ENCODE peak calls at places on chromosomes 16 and 17, in nine cellular contexts. Q is mesendoderm; S is stomach; L is CD8-positive, alpha-beta memory T cell; E is CD8-positive, alpha-beta T cell; H is IMR-90; K is hepatocyte; C is neural progenitor cell; B is neuronal stem cell. J is an unnamed sample. For H3K4me1 and H3K36me3, the result is how much of the 10 kb centered on the place peaks cover.

GRCh38 chr16:56932588-56933265 is 785 bp downstream of the HERPUD1 start:
- DNase-seq in Q (peak), S (peak), L (peak), E (peak), H (peak), K (peak), C (peak), B (peak), J (no peak)

GRCh38 chr17:82752371-82753200 is 721 bp downstream of the TBCD start:
- DNase-seq in Q (no peak), S (no peak), L (no peak), E (no peak), H (no peak), K (no peak), C (peak), B (no peak), J (no peak)

GRCh38 chr17:81832608-81833159 is 407 bp downstream of the MCRIP1 start:
- DNase-seq in Q (no peak), S (no peak), L (peak), E (no peak), H (no peak), K (peak), C (no peak), B (no peak), J (no peak)

GRCh38 chr17:80416940-80417293 is 1.9 kb downstream of the ENDOV start:
- DNase-seq in Q (no peak), S (no peak), L (no peak), E (no peak), H (no peak), K (no peak), C (no peak), B (no peak), J (no peak)

GRCh38 chr17:13792314-13792713 is 190.6 kb upstream of the HS3ST3A1 start:
- DNase-seq in Q (no peak), S (no peak), L (no peak), E (no peak), H (peak), K (no peak), C (no peak), B (no peak), J (no peak)

GRCh38 chr17:40109471-40109824 is 9.1 kb upstream of the NR1D1 start:
- DNase-seq in Q (no peak), S (no peak), L (no peak), E (no peak), H (no peak), K (no peak), C (no peak), B (no peak), J (no peak)

GRCh38 chr17:40551874-40552768 is 13.2 kb downstream of the CCR7 start:
- DNase-seq in Q (no peak), S (peak), L (no peak), E (peak), H (peak), K (no peak), C (no peak), B (no peak), J (no peak)

GRCh38 chr16:66007717-66008116 is 358.8 kb upstream of the CDH5 start:
- DNase-seq in Q (no peak), S (no peak), L (no peak), E (no peak), H (peak), K (peak), C (peak), B (no peak), J (no peak)

GRCh38 chr17:19714542-19715411 is 1.6 kb downstream of the SLC47A2 start:
- DNase-seq in Q (peak), S (no peak), L (no peak), E (no peak), H (no peak), K (no peak), C (no peak), B (no peak), J (no peak)

GRCh38 chr17:55172612-55173011 is 92.1 kb upstream of the HLF start:
- DNase-seq in Q (no peak), S (no peak), L (no peak), E (no peak), H (no peak), K (no peak), C (no peak), B (no peak), J (no peak)

GRCh38 chr16:2026461-2027023 is at the start of gene NHERF2:
- DNase-seq in Q (no peak), S (peak), L (peak), E (no peak), H (no peak), K (peak), C (peak), B (no peak), J (no peak)

GRCh38 chr16:30066882-30067583 is 1.5 kb downstream of the ALDOA start:
- DNase-seq in Q (no peak), S (no peak), L (no peak), E (no peak), H (no peak), K (no peak), C (no peak), B (no peak), J (no peak)

GRCh38 chr17:63685578-63685977 is 14.3 kb downstream of the LIMD2 start:
- DNase-seq in Q (no peak), S (no peak), L (no peak), E (no peak), H (no peak), K (no peak), C (no peak), B (no peak), J (no peak)

GRCh38 chr16:20624882-20625807 is 49.0 kb upstream of the ACSM2B start:
- DNase-seq in Q (no peak), S (no peak), L (no peak), E (no peak), H (no peak), K (no peak), C (no peak), B (no peak), J (no peak)

GRCh38 chr16:57028086-57028485 is 38.7 kb downstream of the NLRC5 start:
- DNase-seq in Q (peak), S (no peak), L (no peak), E (no peak), H (no peak), K (no peak), C (no peak), B (no peak), J (no peak)

GRCh38 chr17:40615295-40615988 is 32.2 kb downstream of the SMARCE1 start:
- DNase-seq in Q (peak), S (peak), L (peak), E (peak), H (peak), K (peak), C (peak), B (peak), J (peak)

GRCh38 chr17:73973881-73974409 is 229.5 kb upstream of the RPL38 start:
- DNase-seq in Q (peak), S (no peak), L (no peak), E (no peak), H (no peak), K (no peak), C (no peak), B (no peak), J (no peak)

GRCh38 chr16:12896562-12896961 is 4.8 kb upstream of the SHISA9 start:
- DNase-seq in Q (peak), S (no peak), L (no peak), E (no peak), H (no peak), K (peak), C (peak), B (peak), J (no peak)

GRCh38 chr17:74280093-74280513 is 6.1 kb downstream of the DNAI2 start:
- DNase-seq in Q (no peak), S (no peak), L (peak), E (peak), H (no peak), K (peak), C (no peak), B (no peak), J (no peak)

GRCh38 chr17:21252875-21253645 is at the start of gene NATD1:
- DNase-seq in Q (peak), S (peak), L (peak), E (peak), H (peak), K (peak), C (peak), B (peak), J (peak)

GRCh38 chr16:80583466-80583865 is 42.7 kb downstream of the DYNLRB2 start:
- DNase-seq in Q (no peak), S (no peak), L (no peak), E (no peak), H (peak), K (no peak), C (no peak), B (no peak), J (no peak)

GRCh38 chr17:50668025-50668837 is 33.5 kb downstream of the ABCC3 start:
- DNase-seq in Q (peak), S (no peak), L (no peak), E (no peak), H (peak), K (no peak), C (no peak), B (no peak), J (no peak)

GRCh38 chr17:37527249-37527851 is 37.7 kb downstream of the DUSP14 start:
- DNase-seq in Q (peak), S (no peak), L (peak), E (no peak), H (peak), K (peak), C (peak), B (peak), J (peak)

DNA sequence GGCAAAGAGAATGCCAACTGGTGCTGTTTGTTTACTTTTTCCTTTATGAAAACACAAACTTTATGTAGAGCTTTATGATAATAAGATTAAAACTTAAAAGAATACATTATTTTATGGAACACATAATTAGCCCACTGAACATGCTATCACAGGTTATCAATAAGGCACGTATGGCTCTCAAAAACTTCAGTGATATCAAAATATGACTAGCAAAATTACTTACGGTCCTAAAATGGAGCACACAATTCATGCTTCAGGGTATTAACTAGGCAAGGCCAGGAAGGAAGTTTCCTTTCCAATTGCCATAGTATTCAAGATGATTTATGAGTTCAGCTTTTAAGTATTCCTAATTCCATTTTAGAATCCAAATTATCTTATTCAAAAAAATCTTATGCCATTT is 3.6 kb downstream of the RNF43 start:
- DNase-seq in Q (no peak), S (no peak), L (no peak), E (no peak), H (no peak), K (no peak), C (no peak), B (no peak), J (no peak)
- H3K4me1 ChIP-seq in Q (under half), S (under half), L (under half), E (under half), H (under half), K (under half), C (under half), B (under half), J (under half)

DNA sequence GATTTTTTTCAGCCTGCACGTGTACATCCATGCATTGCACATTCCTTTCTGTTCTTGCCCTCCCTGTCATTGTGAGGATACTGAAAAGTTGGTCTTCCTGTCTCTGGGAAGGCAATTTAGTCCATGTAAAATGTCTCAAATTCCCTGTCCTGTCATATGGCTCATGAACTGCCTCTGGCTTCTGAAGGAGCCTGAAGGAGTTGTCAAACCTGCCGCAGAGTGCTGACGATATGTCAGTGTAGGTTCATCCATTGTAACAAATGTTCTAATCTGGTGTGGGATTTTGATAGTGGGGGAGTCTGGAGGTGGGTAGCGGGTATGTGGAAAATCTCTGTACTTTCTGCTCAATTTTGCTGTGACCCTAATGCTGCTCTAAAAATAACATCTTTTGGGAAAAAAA is 59.6 kb downstream of the YPEL2 start:
- DNase-seq in Q (no peak), S (no peak), L (no peak), E (no peak), H (no peak), K (no peak), C (no peak), B (no peak), J (no peak)
- H3K27ac ChIP-seq in Q (no peak), S (peak), L (no peak), E (no peak), H (no peak), K (no peak), C (no peak), B (no peak), J (no peak)

GRCh38 chr17:67942810-67943209 is 53.5 kb downstream of the C17orf58 start:
- DNase-seq in Q (peak), S (no peak), L (no peak), E (no peak), H (peak), K (peak), C (no peak), B (no peak), J (no peak)
- H3K36me3 ChIP-seq in Q (under half), S (half or more), L (half or more), E (under half), H (under half), K (under half), C (under half), B (half or more), J (under half)

GRCh38 chr17:77118251-77118928 is 22.4 kb upstream of the SEC14L1 start:
- DNase-seq in Q (no peak), S (no peak), L (no peak), E (no peak), H (no peak), K (no peak), C (no peak), B (no peak), J (no peak)
- H3K4me1 ChIP-seq in Q (under half), S (half or more), L (under half), E (under half), H (under half), K (under half), C (under half), B (under half), J (under half)

GRCh38 chr16:84851192-84852127 is 31.7 kb downstream of the CRISPLD2 start:
- DNase-seq in Q (peak), S (peak), L (no peak), E (no peak), H (peak), K (peak), C (no peak), B (no peak), J (no peak)
- H3K27ac ChIP-seq in Q (no peak), S (peak), L (no peak), E (no peak), H (peak), K (peak), C (no peak), B (no peak), J (no peak)

DNA sequence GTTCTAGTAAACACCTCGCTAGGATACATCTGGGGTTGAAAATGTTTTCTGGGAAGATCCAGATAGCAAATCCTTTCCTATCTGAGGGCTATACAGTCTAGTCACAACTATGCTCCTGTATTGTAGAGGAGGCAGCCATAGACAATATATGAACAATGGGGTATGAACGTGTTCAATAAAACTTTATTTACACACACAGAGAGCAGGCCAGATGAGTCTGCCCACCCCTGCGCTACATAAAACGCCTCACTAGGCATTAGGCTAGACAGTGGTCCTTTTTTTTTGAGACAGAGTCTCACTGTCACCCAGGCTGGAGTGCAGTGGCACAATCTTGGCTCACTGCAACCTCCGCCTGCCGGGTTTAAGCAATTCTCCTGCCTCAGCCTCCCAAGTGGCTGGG is 11.1 kb downstream of the USP36 start:
- DNase-seq in Q (no peak), S (no peak), L (no peak), E (no peak), H (no peak), K (no peak), C (no peak), B (no peak), J (no peak)
- H3K36me3 ChIP-seq in Q (under half), S (half or more), L (half or more), E (half or more), H (half or more), K (under half), C (under half), B (half or more), J (under half)

J was measured in iPS DF 6.9.